ENCODE peak calls at places on chromosome 19, in seven cellular contexts. P is substantia nigra; Z is left cardiac atrium; G is activated naive CD4-positive, alpha-beta T cell treated with anti-CD3 and anti-CD28 coated beads for 36 hours; I is EH; Q is thoracic aorta; D is tibial artery. J is an unnamed sample.
A peak's percentile ranks its signal among the peaks of the same experiment; 100 is the strongest.

GRCh38 chr19:42569193-42569592 is 25.5 kb downstream of the CEACAM8 start:
- DNase-seq in P (no peak), Z (no peak), G (no peak), I (no peak), Q (no peak), D (no peak), J (no peak)

GRCh38 chr19:37961198-37961597 is 54.2 kb downstream of the SIPA1L3 start:
- DNase-seq in P (no peak), Z (no peak), G (no peak), I (no peak), Q (no peak), D (no peak), J (no peak)

GRCh38 chr19:3931041-3931440 is 1.8 kb upstream of the NMRK2 start:
- DNase-seq in P (no peak), Z (peak; percentile 70), G (no peak), I (no peak), Q (no peak), D (no peak), J (no peak)

GRCh38 chr19:38812004-38812840 is 523 bp downstream of the LGALS4 start:
- DNase-seq in P (no peak), Z (no peak), G (no peak), I (no peak), Q (no peak), D (no peak), J (no peak)

GRCh38 chr19:926595-927043 is 784 bp downstream of the ARID3A start:
- DNase-seq in P (no peak), Z (peak; percentile 63), G (peak; percentile 91), I (peak; percentile 39), Q (no peak), D (peak; percentile 60), J (peak; percentile 71)

GRCh38 chr19:49468746-49469447 is 5.1 kb upstream of the FLT3LG start:
- DNase-seq in P (no peak), Z (peak; percentile 91), G (peak; percentile 90), I (peak; percentile 63), Q (peak; percentile 31), D (peak; percentile 91), J (peak; percentile 87)

GRCh38 chr19:4851551-4852290 is 15.7 kb downstream of the PLIN3 start:
- DNase-seq in P (peak; percentile 61), Z (peak; percentile 75), G (peak; percentile 84), I (peak; percentile 67), Q (peak; percentile 21), D (peak; percentile 65), J (peak; percentile 60)

GRCh38 chr19:38430931-38431330 is 2.6 kb upstream of the RYR1 start:
- DNase-seq in P (no peak), Z (no peak), G (no peak), I (no peak), Q (no peak), D (no peak), J (no peak)

GRCh38 chr19:35051796-35052195 is 10.3 kb downstream of the HPN start:
- DNase-seq in P (no peak), Z (no peak), G (no peak), I (no peak), Q (no peak), D (no peak), J (no peak)

GRCh38 chr19:47124937-47125668 is 5.5 kb upstream of the SAE1 start:
- DNase-seq in P (no peak), Z (no peak), G (no peak), I (peak; percentile 78), Q (no peak), D (no peak), J (no peak)

GRCh38 chr19:44582581-44583265 is 30.6 kb upstream of the IGSF23 start:
- DNase-seq in P (no peak), Z (peak; percentile 49), G (peak; percentile 54), I (peak; percentile 41), Q (no peak), D (no peak), J (no peak)

GRCh38 chr19:55113570-55114039 is 3.8 kb downstream of the PPP1R12C start:
- DNase-seq in P (peak; percentile 42), Z (peak; percentile 95), G (no peak), I (peak; percentile 95), Q (peak; percentile 92), D (peak; percentile 94), J (no peak)

GRCh38 chr19:23778566-23778965 is 19.9 kb upstream of the ZNF681 start:
- DNase-seq in P (no peak), Z (no peak), G (no peak), I (no peak), Q (no peak), D (no peak), J (no peak)

GRCh38 chr19:11159598-11160001 is 4.0 kb upstream of the SPC24 start:
- DNase-seq in P (no peak), Z (no peak), G (no peak), I (no peak), Q (no peak), D (peak; percentile 78), J (no peak)

GRCh38 chr19:1944088-1944915 is 3.3 kb downstream of the CSNK1G2 start:
- DNase-seq in P (no peak), Z (no peak), G (no peak), I (no peak), Q (no peak), D (no peak), J (no peak)

GRCh38 chr19:13241321-13242104 is 91.3 kb downstream of the IER2 start:
- DNase-seq in P (no peak), Z (no peak), G (peak; percentile 49), I (no peak), Q (no peak), D (no peak), J (no peak)

GRCh38 chr19:8935460-8935859 is 74.7 kb downstream of the MUC16 start:
- DNase-seq in P (no peak), Z (no peak), G (no peak), I (no peak), Q (no peak), D (no peak), J (no peak)

GRCh38 chr19:50148528-50148927 is 14.6 kb downstream of the IZUMO2 start:
- DNase-seq in P (no peak), Z (no peak), G (no peak), I (no peak), Q (no peak), D (no peak), J (no peak)

GRCh38 chr19:40502647-40503046 is 35.8 kb downstream of the SPTBN4 start:
- DNase-seq in P (no peak), Z (no peak), G (no peak), I (peak; percentile 11), Q (no peak), D (no peak), J (no peak)

GRCh38 chr19:18697680-18698079 is 14.2 kb downstream of the CRTC1 start:
- DNase-seq in P (no peak), Z (no peak), G (no peak), I (no peak), Q (no peak), D (no peak), J (no peak)

GRCh38 chr19:21358768-21359451 is at the start of gene ZNF738:
- DNase-seq in P (peak; percentile 87), Z (peak; percentile 94), G (peak; percentile 93), I (peak; percentile 96), Q (peak; percentile 72), D (peak; percentile 92), J (peak; percentile 87)

GRCh38 chr19:5952193-5953033 is 25.5 kb downstream of the RANBP3 start:
- DNase-seq in P (no peak), Z (no peak), G (no peak), I (no peak), Q (no peak), D (no peak), J (no peak)

GRCh38 chr19:47227347-47228167 is 3.4 kb downstream of the BBC3 start:
- DNase-seq in P (peak; percentile 38), Z (peak; percentile 93), G (peak; percentile 90), I (peak; percentile 97), Q (peak; percentile 74), D (peak; percentile 93), J (peak; percentile 69)

GRCh38 chr19:839146-839872 is 1.5 kb upstream of the PRTN3 start:
- DNase-seq in P (no peak), Z (no peak), G (no peak), I (no peak), Q (no peak), D (no peak), J (no peak)

GRCh38 chr19:9075064-9075964 is 11.5 kb upstream of the OR1M1 start:
- DNase-seq in P (peak; percentile 11), Z (peak; percentile 87), G (no peak), I (peak; percentile 80), Q (peak; percentile 50), D (peak; percentile 27), J (no peak)

GRCh38 chr19:2554856-2555255 is 78.9 kb downstream of the GADD45B start:
- DNase-seq in P (no peak), Z (no peak), G (no peak), I (peak; percentile 80), Q (no peak), D (no peak), J (no peak)

GRCh38 chr19:34317311-34317927 is 47.6 kb upstream of the GPI start:
- DNase-seq in P (no peak), Z (no peak), G (peak; percentile 50), I (no peak), Q (no peak), D (no peak), J (no peak)

GRCh38 chr19:31525610-31526147 is 176.4 kb upstream of the TSHZ3 start:
- DNase-seq in P (no peak), Z (no peak), G (no peak), I (no peak), Q (no peak), D (no peak), J (no peak)

GRCh38 chr19:4154571-4155312 is 1.3 kb downstream of the CREB3L3 start:
- DNase-seq in P (no peak), Z (no peak), G (no peak), I (no peak), Q (no peak), D (no peak), J (no peak)

GRCh38 chr19:10290876-10291553 is 1.3 kb downstream of the ICAM5 start:
- DNase-seq in P (no peak), Z (peak; percentile 73), G (peak; percentile 48), I (peak; percentile 78), Q (no peak), D (no peak), J (peak; percentile 37)

GRCh38 chr19:20787766-20788165 is 11.7 kb downstream of the ZNF66 start:
- DNase-seq in P (no peak), Z (no peak), G (peak; percentile 24), I (no peak), Q (no peak), D (no peak), J (peak; percentile 53)

GRCh38 chr19:38665950-38666661 is 18.7 kb downstream of the ACTN4 start:
- DNase-seq in P (no peak), Z (peak; percentile 87), G (no peak), I (peak; percentile 99), Q (no peak), D (peak; percentile 57), J (no peak)

GRCh38 chr19:43362745-43363144 is 9.3 kb downstream of the CD177 start:
- DNase-seq in P (no peak), Z (no peak), G (no peak), I (no peak), Q (no peak), D (no peak), J (no peak)

GRCh38 chr19:42419309-42419708 is 7.9 kb downstream of the LIPE start:
- DNase-seq in P (no peak), Z (no peak), G (no peak), I (no peak), Q (no peak), D (no peak), J (no peak)

GRCh38 chr19:17125728-17126677 is 50.4 kb downstream of the MYO9B start:
- DNase-seq in P (peak; percentile 52), Z (peak; percentile 75), G (peak; percentile 79), I (peak; percentile 16), Q (peak; percentile 41), D (peak; percentile 85), J (peak; percentile 76)

GRCh38 chr19:15195987-15196682 is 4.7 kb downstream of the NOTCH3 start:
- DNase-seq in P (no peak), Z (no peak), G (peak; percentile 37), I (no peak), Q (no peak), D (no peak), J (no peak)

GRCh38 chr19:41893899-41894298 is 10.9 kb downstream of the ARHGEF1 start:
- DNase-seq in P (no peak), Z (no peak), G (peak; percentile 43), I (no peak), Q (no peak), D (no peak), J (no peak)

J was measured in stimulated activated naive B cell treated with anti-CD40 and anti-IgM and Interleukin-4, amounts not matched to agents 10 μg/mL and 1 μg/mL and 100 μg/mL, for 72 hours.